ENCODE peak calls at places on chromosomes 3 and 15, in seven cellular contexts. One of them, this sample, is unnamed.

GRCh38 chr15:68552773-68553172 is 26.0 kb upstream of the CORO2B start:
- DNase-seq in activated T-cell treated with anti-CD3 and anti-CD28 coated beads for 48 hours: no peak
- DNase-seq in activated CD8-positive, alpha-beta memory T cell treated with anti-CD3 and anti-CD28 coated beads for 48 hours: no peak
- DNase-seq in substantia nigra: peak; percentile 68
- DNase-seq in cardiac muscle cell: no peak
- DNase-seq in NCI-H510A treated with DMSO at 0.1 percent for 48 hours: no peak
- DNase-seq in lower lobe of right lung: no peak
- DNase-seq in this sample: peak; percentile 45

GRCh38 chr3:59812778-59813558 is 763.1 kb upstream of the CFAP20DC start:
- DNase-seq in activated CD8-positive, alpha-beta memory T cell treated with anti-CD3 and anti-CD28 coated beads for 48 hours: no peak
- DNase-seq in lower lobe of right lung: no peak
- DNase-seq in substantia nigra: no peak
- DNase-seq in activated T-cell treated with anti-CD3 and anti-CD28 coated beads for 48 hours: no peak
- DNase-seq in NCI-H510A treated with DMSO at 0.1 percent for 48 hours: no peak
- DNase-seq in cardiac muscle cell: peak; percentile 36
- DNase-seq in this sample: no peak

GRCh38 chr3:105812194-105812586 is 56.6 kb downstream of the CBLB start:
- DNase-seq in activated CD8-positive, alpha-beta memory T cell treated with anti-CD3 and anti-CD28 coated beads for 48 hours: no peak
- DNase-seq in cardiac muscle cell: peak; percentile 35
- DNase-seq in NCI-H510A treated with DMSO at 0.1 percent for 48 hours: no peak
- DNase-seq in activated T-cell treated with anti-CD3 and anti-CD28 coated beads for 48 hours: no peak
- DNase-seq in lower lobe of right lung: no peak
- DNase-seq in substantia nigra: no peak
- DNase-seq in this sample: no peak

GRCh38 chr3:77045686-77046085 is 5.8 kb downstream of the ROBO2 start:
- DNase-seq in substantia nigra: no peak
- DNase-seq in activated CD8-positive, alpha-beta memory T cell treated with anti-CD3 and anti-CD28 coated beads for 48 hours: no peak
- DNase-seq in activated T-cell treated with anti-CD3 and anti-CD28 coated beads for 48 hours: no peak
- DNase-seq in lower lobe of right lung: no peak
- DNase-seq in cardiac muscle cell: no peak
- DNase-seq in NCI-H510A treated with DMSO at 0.1 percent for 48 hours: no peak
- DNase-seq in this sample: no peak

GRCh38 chr3:32821686-32822296 is 4.0 kb downstream of the TRIM71 start:
- DNase-seq in lower lobe of right lung: peak; percentile 49
- DNase-seq in activated T-cell treated with anti-CD3 and anti-CD28 coated beads for 48 hours: no peak
- DNase-seq in cardiac muscle cell: no peak
- DNase-seq in substantia nigra: no peak
- DNase-seq in NCI-H510A treated with DMSO at 0.1 percent for 48 hours: no peak
- DNase-seq in activated CD8-positive, alpha-beta memory T cell treated with anti-CD3 and anti-CD28 coated beads for 48 hours: no peak
- DNase-seq in this sample: no peak

GRCh38 chr15:78093242-78094020 is 1.1 kb downstream of the SH2D7 start:
- DNase-seq in substantia nigra: no peak
- DNase-seq in activated CD8-positive, alpha-beta memory T cell treated with anti-CD3 and anti-CD28 coated beads for 48 hours: no peak
- DNase-seq in lower lobe of right lung: no peak
- DNase-seq in NCI-H510A treated with DMSO at 0.1 percent for 48 hours: no peak
- DNase-seq in cardiac muscle cell: peak; percentile 93
- DNase-seq in activated T-cell treated with anti-CD3 and anti-CD28 coated beads for 48 hours: no peak
- DNase-seq in this sample: no peak

GRCh38 chr15:39828374-39828931 is 45.8 kb upstream of the FSIP1 start:
- DNase-seq in activated T-cell treated with anti-CD3 and anti-CD28 coated beads for 48 hours: no peak
- DNase-seq in NCI-H510A treated with DMSO at 0.1 percent for 48 hours: peak; percentile 33
- DNase-seq in activated CD8-positive, alpha-beta memory T cell treated with anti-CD3 and anti-CD28 coated beads for 48 hours: no peak
- DNase-seq in lower lobe of right lung: no peak
- DNase-seq in cardiac muscle cell: peak; percentile 56
- DNase-seq in substantia nigra: peak; percentile 21
- DNase-seq in this sample: no peak

GRCh38 chr3:31002730-31003129 is 108.3 kb upstream of the GADL1 start:
- DNase-seq in cardiac muscle cell: no peak
- DNase-seq in lower lobe of right lung: no peak
- DNase-seq in NCI-H510A treated with DMSO at 0.1 percent for 48 hours: no peak
- DNase-seq in activated T-cell treated with anti-CD3 and anti-CD28 coated beads for 48 hours: no peak
- DNase-seq in substantia nigra: no peak
- DNase-seq in activated CD8-positive, alpha-beta memory T cell treated with anti-CD3 and anti-CD28 coated beads for 48 hours: no peak
- DNase-seq in this sample: no peak

GRCh38 chr15:75733761-75734651 is 21.4 kb upstream of the CSPG4 start:
- DNase-seq in activated CD8-positive, alpha-beta memory T cell treated with anti-CD3 and anti-CD28 coated beads for 48 hours: no peak
- DNase-seq in lower lobe of right lung: peak; percentile 41
- DNase-seq in NCI-H510A treated with DMSO at 0.1 percent for 48 hours: no peak
- DNase-seq in activated T-cell treated with anti-CD3 and anti-CD28 coated beads for 48 hours: no peak
- DNase-seq in cardiac muscle cell: no peak
- DNase-seq in substantia nigra: no peak
- DNase-seq in this sample: no peak

GRCh38 chr15:40451497-40452158 is 10.9 kb downstream of the BAHD1 start:
- DNase-seq in cardiac muscle cell: no peak
- DNase-seq in substantia nigra: no peak
- DNase-seq in lower lobe of right lung: no peak
- DNase-seq in activated CD8-positive, alpha-beta memory T cell treated with anti-CD3 and anti-CD28 coated beads for 48 hours: no peak
- DNase-seq in activated T-cell treated with anti-CD3 and anti-CD28 coated beads for 48 hours: no peak
- DNase-seq in NCI-H510A treated with DMSO at 0.1 percent for 48 hours: no peak
- DNase-seq in this sample: no peak

GRCh38 chr3:157130138-157130880 is 29.6 kb downstream of the CCNL1 start:
- DNase-seq in NCI-H510A treated with DMSO at 0.1 percent for 48 hours: peak; percentile 81
- DNase-seq in activated CD8-positive, alpha-beta memory T cell treated with anti-CD3 and anti-CD28 coated beads for 48 hours: peak; percentile 43
- DNase-seq in substantia nigra: peak; percentile 54
- DNase-seq in activated T-cell treated with anti-CD3 and anti-CD28 coated beads for 48 hours: peak; percentile 42
- DNase-seq in cardiac muscle cell: peak; percentile 79
- DNase-seq in lower lobe of right lung: peak; percentile 79
- DNase-seq in this sample: peak; percentile 17

GRCh38 chr3:13348671-13349396 is 71.3 kb downstream of the NUP210 start:
- DNase-seq in activated CD8-positive, alpha-beta memory T cell treated with anti-CD3 and anti-CD28 coated beads for 48 hours: no peak
- DNase-seq in lower lobe of right lung: no peak
- DNase-seq in activated T-cell treated with anti-CD3 and anti-CD28 coated beads for 48 hours: no peak
- DNase-seq in NCI-H510A treated with DMSO at 0.1 percent for 48 hours: no peak
- DNase-seq in cardiac muscle cell: peak; percentile 34
- DNase-seq in substantia nigra: no peak
- DNase-seq in this sample: no peak

GRCh38 chr3:38084019-38084968 is 45.3 kb downstream of the DLEC1 start:
- DNase-seq in activated CD8-positive, alpha-beta memory T cell treated with anti-CD3 and anti-CD28 coated beads for 48 hours: no peak
- DNase-seq in cardiac muscle cell: peak; percentile 69
- DNase-seq in lower lobe of right lung: no peak
- DNase-seq in activated T-cell treated with anti-CD3 and anti-CD28 coated beads for 48 hours: no peak
- DNase-seq in substantia nigra: no peak
- DNase-seq in NCI-H510A treated with DMSO at 0.1 percent for 48 hours: no peak
- DNase-seq in this sample: no peak

GRCh38 chr3:183266454-183266853 is 13.4 kb downstream of the B3GNT5 start:
- DNase-seq in lower lobe of right lung: no peak
- DNase-seq in NCI-H510A treated with DMSO at 0.1 percent for 48 hours: no peak
- DNase-seq in cardiac muscle cell: no peak
- DNase-seq in activated T-cell treated with anti-CD3 and anti-CD28 coated beads for 48 hours: no peak
- DNase-seq in substantia nigra: no peak
- DNase-seq in activated CD8-positive, alpha-beta memory T cell treated with anti-CD3 and anti-CD28 coated beads for 48 hours: no peak
- DNase-seq in this sample: no peak

GRCh38 chr3:70982700-70983140 is 600.8 kb downstream of the FOXP1 start:
- DNase-seq in lower lobe of right lung: no peak
- DNase-seq in activated CD8-positive, alpha-beta memory T cell treated with anti-CD3 and anti-CD28 coated beads for 48 hours: no peak
- DNase-seq in activated T-cell treated with anti-CD3 and anti-CD28 coated beads for 48 hours: no peak
- DNase-seq in substantia nigra: peak; percentile 6
- DNase-seq in NCI-H510A treated with DMSO at 0.1 percent for 48 hours: peak; percentile 11
- DNase-seq in cardiac muscle cell: peak; percentile 74
- DNase-seq in this sample: no peak

GRCh38 chr15:64490598-64491259 is 30.4 kb downstream of the ZNF609 start:
- DNase-seq in NCI-H510A treated with DMSO at 0.1 percent for 48 hours: no peak
- DNase-seq in substantia nigra: no peak
- DNase-seq in cardiac muscle cell: peak; percentile 39
- DNase-seq in activated CD8-positive, alpha-beta memory T cell treated with anti-CD3 and anti-CD28 coated beads for 48 hours: no peak
- DNase-seq in lower lobe of right lung: no peak
- DNase-seq in activated T-cell treated with anti-CD3 and anti-CD28 coated beads for 48 hours: no peak
- DNase-seq in this sample: no peak

GRCh38 chr3:3145831-3146230 is 19.1 kb downstream of the TRNT1 start:
- DNase-seq in activated CD8-positive, alpha-beta memory T cell treated with anti-CD3 and anti-CD28 coated beads for 48 hours: no peak
- DNase-seq in substantia nigra: no peak
- DNase-seq in lower lobe of right lung: no peak
- DNase-seq in cardiac muscle cell: no peak
- DNase-seq in NCI-H510A treated with DMSO at 0.1 percent for 48 hours: no peak
- DNase-seq in activated T-cell treated with anti-CD3 and anti-CD28 coated beads for 48 hours: no peak
- DNase-seq in this sample: no peak

GRCh38 chr15:62739082-62739481 is 303.5 kb upstream of the TPM1 start:
- DNase-seq in activated CD8-positive, alpha-beta memory T cell treated with anti-CD3 and anti-CD28 coated beads for 48 hours: no peak
- DNase-seq in NCI-H510A treated with DMSO at 0.1 percent for 48 hours: no peak
- DNase-seq in activated T-cell treated with anti-CD3 and anti-CD28 coated beads for 48 hours: no peak
- DNase-seq in substantia nigra: no peak
- DNase-seq in lower lobe of right lung: no peak
- DNase-seq in cardiac muscle cell: no peak
- DNase-seq in this sample: no peak

GRCh38 chr3:48406443-48407431 is 23.1 kb downstream of the PLXNB1 start:
- DNase-seq in substantia nigra: no peak
- DNase-seq in cardiac muscle cell: no peak
- DNase-seq in activated T-cell treated with anti-CD3 and anti-CD28 coated beads for 48 hours: no peak
- DNase-seq in activated CD8-positive, alpha-beta memory T cell treated with anti-CD3 and anti-CD28 coated beads for 48 hours: no peak
- DNase-seq in NCI-H510A treated with DMSO at 0.1 percent for 48 hours: no peak
- DNase-seq in lower lobe of right lung: peak; percentile 16
- DNase-seq in this sample: no peak

GRCh38 chr3:123449986-123450474 is 1.1 kb upstream of the ADCY5 start:
- DNase-seq in activated CD8-positive, alpha-beta memory T cell treated with anti-CD3 and anti-CD28 coated beads for 48 hours: no peak
- DNase-seq in lower lobe of right lung: no peak
- DNase-seq in cardiac muscle cell: no peak
- DNase-seq in substantia nigra: peak; percentile 72
- DNase-seq in NCI-H510A treated with DMSO at 0.1 percent for 48 hours: no peak
- DNase-seq in activated T-cell treated with anti-CD3 and anti-CD28 coated beads for 48 hours: no peak
- DNase-seq in this sample: no peak

GRCh38 chr3:67531149-67532101 is 123.0 kb downstream of the SUCLG2 start:
- DNase-seq in activated T-cell treated with anti-CD3 and anti-CD28 coated beads for 48 hours: no peak
- DNase-seq in lower lobe of right lung: no peak
- DNase-seq in cardiac muscle cell: no peak
- DNase-seq in substantia nigra: no peak
- DNase-seq in activated CD8-positive, alpha-beta memory T cell treated with anti-CD3 and anti-CD28 coated beads for 48 hours: no peak
- DNase-seq in NCI-H510A treated with DMSO at 0.1 percent for 48 hours: no peak
- DNase-seq in this sample: no peak

GRCh38 chr3:193400304-193400703 is 21.8 kb upstream of the ATP13A5 start:
- DNase-seq in substantia nigra: no peak
- DNase-seq in lower lobe of right lung: no peak
- DNase-seq in NCI-H510A treated with DMSO at 0.1 percent for 48 hours: no peak
- DNase-seq in activated T-cell treated with anti-CD3 and anti-CD28 coated beads for 48 hours: no peak
- DNase-seq in activated CD8-positive, alpha-beta memory T cell treated with anti-CD3 and anti-CD28 coated beads for 48 hours: no peak
- DNase-seq in cardiac muscle cell: no peak
- DNase-seq in this sample: no peak

GRCh38 chr3:141894524-141895176 is 18.2 kb downstream of the ATP1B3 start:
- DNase-seq in substantia nigra: no peak
- DNase-seq in activated T-cell treated with anti-CD3 and anti-CD28 coated beads for 48 hours: no peak
- DNase-seq in cardiac muscle cell: peak; percentile 91
- DNase-seq in activated CD8-positive, alpha-beta memory T cell treated with anti-CD3 and anti-CD28 coated beads for 48 hours: no peak
- DNase-seq in lower lobe of right lung: no peak
- DNase-seq in NCI-H510A treated with DMSO at 0.1 percent for 48 hours: no peak
- DNase-seq in this sample: no peak

GRCh38 chr3:17407576-17407975 is 334.9 kb downstream of the TBC1D5 start:
- DNase-seq in activated T-cell treated with anti-CD3 and anti-CD28 coated beads for 48 hours: no peak
- DNase-seq in lower lobe of right lung: no peak
- DNase-seq in activated CD8-positive, alpha-beta memory T cell treated with anti-CD3 and anti-CD28 coated beads for 48 hours: no peak
- DNase-seq in NCI-H510A treated with DMSO at 0.1 percent for 48 hours: no peak
- DNase-seq in substantia nigra: no peak
- DNase-seq in cardiac muscle cell: no peak
- DNase-seq in this sample: no peak